ENCODE peak calls at places on chromosomes 16 and 17, in eight cellular contexts. V is HCT116; K is right lobe of liver; N is naive thymus-derived CD4-positive, alpha-beta T cell; J is prostate gland; F is small intestine; P is heart right ventricle; H is psoas muscle. A is an unnamed sample. For H3K9me3, the result is how much of the 10 kb centered on the place peaks cover.

GRCh38 chr16:57800213-57801097 is 1.8 kb downstream of the KIFC3 start:
- DNase-seq in P (no peak), H (no peak), F (peak), J (no peak), V (no peak), N (no peak), K (peak), A (peak)

GRCh38 chr17:81621494-81622230 is 15.2 kb downstream of the NPLOC4 start:
- DNase-seq in N (no peak), V (no peak), K (peak), P (no peak), F (no peak), H (no peak), J (no peak), A (no peak)

GRCh38 chr16:90008708-90009145 is 10.5 kb downstream of the DBNDD1 start:
- DNase-seq in P (no peak), H (no peak), V (no peak), K (no peak), N (peak), F (peak), J (no peak), A (no peak)

GRCh38 chr17:71412803-71413202 is 708.0 kb upstream of the SOX9 start:
- DNase-seq in V (peak), N (no peak), J (no peak), P (no peak), F (no peak), K (no peak), H (no peak), A (no peak)

GRCh38 chr17:41226051-41226450 is 397 bp upstream of the KRTAP9-2 start:
- DNase-seq in F (no peak), J (no peak), K (no peak), V (no peak), H (no peak), N (no peak), P (no peak), A (no peak)

GRCh38 chr17:63407741-63408330 is 38.3 kb downstream of the CYB561 start:
- DNase-seq in F (no peak), P (no peak), H (no peak), V (no peak), N (no peak), K (no peak), J (no peak), A (no peak)

GRCh38 chr17:36017799-36018198 is at the start of gene CCL23:
- DNase-seq in P (no peak), N (no peak), H (no peak), K (no peak), V (no peak), F (no peak), J (no peak), A (no peak)

GRCh38 chr17:43667506-43668438 is 6.0 kb upstream of the MEOX1 start:
- DNase-seq in F (no peak), V (no peak), J (no peak), N (no peak), K (no peak), P (no peak), H (no peak), A (no peak)

GRCh38 chr17:9959377-9959981 is 54.4 kb upstream of the RCVRN start:
- DNase-seq in P (peak), N (no peak), H (peak), V (peak), F (no peak), J (peak), K (peak), A (no peak)

GRCh38 chr17:35609831-35610230 is 22.7 kb downstream of the AP2B1 start:
- DNase-seq in J (no peak), F (no peak), N (no peak), P (no peak), H (no peak), V (no peak), K (no peak), A (no peak)

GRCh38 chr17:39174907-39175694 is 9.1 kb upstream of the ARL5C start:
- DNase-seq in J (peak), V (peak), H (peak), K (no peak), N (peak), F (peak), P (peak), A (peak)

GRCh38 chr16:69397821-69398521 is 12.2 kb upstream of the TERF2 start:
- DNase-seq in N (no peak), V (peak), H (no peak), K (no peak), P (no peak), J (no peak), F (peak), A (no peak)

GRCh38 chr16:1781758-1782407 is 488 bp downstream of the SPSB3 start:
- DNase-seq in P (peak), N (no peak), K (peak), J (no peak), V (no peak), F (peak), H (peak), A (no peak)

GRCh38 chr17:60749050-60749449 is 71.4 kb downstream of the BCAS3 start:
- DNase-seq in V (no peak), K (no peak), H (no peak), N (no peak), P (no peak), F (no peak), J (no peak), A (no peak)

GRCh38 chr17:50274142-50274944 is at the start of gene TMEM92:
- DNase-seq in V (peak), H (no peak), K (peak), F (peak), P (no peak), N (no peak), J (no peak), A (peak)

GRCh38 chr16:84448444-84448843 is 56.0 kb downstream of the MEAK7 start:
- DNase-seq in K (no peak), H (no peak), J (no peak), V (no peak), P (no peak), F (no peak), N (no peak), A (peak)

GRCh38 chr17:27778193-27778592 is 22.1 kb downstream of the NOS2 start:
- DNase-seq in N (no peak), P (no peak), J (no peak), F (no peak), H (no peak), K (no peak), V (no peak), A (no peak)

GRCh38 chr17:42518755-42519545 is 17.1 kb upstream of the NAGLU start:
- DNase-seq in F (peak), V (no peak), H (no peak), J (no peak), N (no peak), P (peak), K (no peak), A (no peak)

GRCh38 chr16:87723224-87723619 is 42.6 kb downstream of the KLHDC4 start:
- DNase-seq in H (peak), N (no peak), K (no peak), J (no peak), V (no peak), F (peak), P (peak), A (no peak)

GRCh38 chr16:17304124-17304813 is 166.5 kb downstream of the XYLT1 start:
- DNase-seq in F (peak), P (no peak), K (no peak), H (no peak), V (peak), N (no peak), J (peak), A (no peak)

GRCh38 chr17:7307686-7308624 is 527 bp downstream of the EIF5A start:
- DNase-seq in P (peak), H (peak), N (no peak), F (peak), J (no peak), V (no peak), K (peak), A (peak)

GRCh38 chr16:80993293-80993691 is 13.4 kb downstream of the CMC2 start:
- DNase-seq in N (no peak), V (no peak), P (no peak), F (no peak), H (no peak), J (no peak), K (no peak), A (no peak)

GRCh38 chr17:61253293-61253801 is 146.3 kb upstream of the TBX2 start:
- DNase-seq in H (peak), N (no peak), P (peak), V (no peak), J (no peak), F (no peak), K (no peak), A (no peak)

GRCh38 chr17:65885484-65885883 is 306.4 kb downstream of the CEP112 start:
- DNase-seq in F (no peak), J (no peak), H (no peak), V (no peak), K (no peak), P (no peak), N (no peak), A (no peak)

GRCh38 chr16:57689772-57690558 is 4.6 kb upstream of the DRC7 start:
- DNase-seq in F (no peak), P (no peak), H (no peak), V (no peak), J (no peak), K (no peak), N (peak), A (no peak)

GRCh38 chr17:57662021-57662420 is 83.1 kb downstream of the CCDC182 start:
- DNase-seq in H (no peak), K (no peak), V (no peak), J (no peak), F (no peak), N (no peak), P (no peak), A (no peak)

GRCh38 chr17:40330850-40331470 is 22.0 kb downstream of the RARA start:
- DNase-seq in F (no peak), H (no peak), K (no peak), P (peak), J (no peak), V (no peak), N (no peak), A (no peak)

GRCh38 chr17:17041018-17041521 is 1.2 kb upstream of the MPRIP start:
- DNase-seq in K (peak), H (peak), F (peak), J (no peak), V (no peak), P (no peak), N (no peak), A (peak)

GRCh38 chr16:59658572-59658971 is 924.5 kb upstream of the GOT2 start:
- DNase-seq in K (no peak), F (no peak), H (no peak), N (no peak), J (no peak), P (no peak), V (no peak), A (no peak)

GRCh38 chr16:46583036-46583435 is 38.1 kb downstream of the SHCBP1 start:
- DNase-seq in K (no peak), N (no peak), P (no peak), V (no peak), H (no peak), J (no peak), F (no peak), A (no peak)

GRCh38 chr17:63434951-63435571 is 11.0 kb downstream of the CYB561 start:
- DNase-seq in N (peak), J (peak), P (peak), H (peak), F (peak), K (peak), V (peak), A (peak)

GRCh38 chr17:61248399-61248798 is 151.2 kb upstream of the TBX2 start:
- DNase-seq in J (no peak), H (no peak), F (peak), K (no peak), P (no peak), N (no peak), V (no peak), A (no peak)

GRCh38 chr16:17196526-17196925 is 274.2 kb downstream of the XYLT1 start:
- DNase-seq in N (no peak), J (no peak), P (no peak), V (no peak), H (no peak), F (no peak), K (no peak), A (no peak)

GRCh38 chr16:57239089-57239488 is 6.0 kb upstream of the ARL2BP start:
- DNase-seq in H (no peak), F (no peak), K (no peak), N (no peak), V (no peak), J (no peak), P (no peak), A (no peak)

GRCh38 chr16:50505714-50506542 is 42.3 kb upstream of the NKD1 start:
- DNase-seq in F (no peak), V (no peak), N (no peak), J (no peak), K (no peak), P (no peak), H (no peak), A (no peak)

GRCh38 chr17:38619937-38620550 is 14.3 kb upstream of the SRCIN1 start:
- DNase-seq in H (no peak), P (no peak), F (no peak), J (no peak), V (no peak), K (no peak), N (no peak), A (no peak)

DNA sequence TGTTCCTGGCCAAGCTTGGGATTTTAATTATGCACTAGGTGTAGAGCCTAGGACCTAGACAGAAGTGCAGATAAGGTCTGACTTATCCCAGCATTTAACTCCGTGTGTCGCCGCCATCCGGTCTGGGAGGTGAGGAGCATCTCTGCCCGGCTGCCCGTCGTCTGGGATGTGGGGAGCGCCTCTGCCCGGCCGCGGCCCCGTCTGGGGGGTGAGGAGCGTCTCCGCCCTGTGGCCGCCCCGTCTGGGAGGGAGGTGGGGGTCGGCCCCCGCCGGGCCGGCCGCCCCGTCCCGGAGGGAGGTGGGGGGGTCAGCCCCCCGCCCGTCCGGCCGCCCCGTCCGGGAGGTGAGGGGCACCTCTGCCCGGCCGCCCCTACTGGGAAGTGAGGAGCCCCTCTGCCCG is 7.1 kb upstream of the B4GALNT2 start:
- DNase-seq in J (no peak), H (no peak), F (no peak), K (no peak), N (no peak), P (no peak), V (no peak), A (no peak)
- H3K9me3 ChIP-seq in J (under half), H (under half), F (under half), K (under half), N (under half), P (under half), V (under half), A (under half)

DNA sequence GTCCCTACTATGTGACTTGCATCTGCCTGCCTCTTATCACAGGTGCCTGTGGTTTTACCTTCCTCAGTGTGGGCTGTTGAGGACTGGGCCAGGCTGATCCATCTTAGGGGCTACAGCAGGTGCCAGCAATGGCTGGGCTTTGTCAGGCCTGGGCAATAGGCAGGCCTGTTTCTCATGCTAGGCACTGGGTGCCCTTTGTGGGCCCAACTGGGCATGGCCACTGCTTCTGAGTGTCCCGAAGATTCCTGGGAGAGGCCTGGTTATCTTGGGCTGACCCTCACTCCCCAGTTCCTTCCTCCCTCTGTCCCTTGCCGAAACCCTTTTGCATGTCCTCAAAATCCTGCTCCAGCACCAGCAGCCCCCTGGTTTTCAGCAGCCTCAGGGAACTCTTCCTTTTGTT is 1024.9 kb downstream of the KCNJ18 start:
- DNase-seq in F (no peak), H (no peak), V (no peak), J (no peak), K (no peak), P (no peak), N (no peak), A (no peak)
- H3K9me3 ChIP-seq in F (under half), H (under half), V (under half), J (under half), K (under half), P (under half), N (under half), A (under half)

GRCh38 chr17:69709441-69709840 is 294.9 kb downstream of the MAP2K6 start:
- DNase-seq in V (no peak), K (no peak), N (no peak), J (no peak), F (no peak), P (no peak), H (no peak), A (no peak)

GRCh38 chr17:69710926-69711325 is 296.4 kb downstream of the MAP2K6 start:
- DNase-seq in P (no peak), K (no peak), V (no peak), J (no peak), F (no peak), N (no peak), H (no peak), A (no peak)

GRCh38 chr17:69702078-69702477 is 287.6 kb downstream of the MAP2K6 start:
- DNase-seq in J (no peak), K (no peak), H (no peak), F (no peak), N (no peak), V (no peak), P (no peak), A (no peak)

GRCh38 chr17:69704935-69705334 is 290.4 kb downstream of the MAP2K6 start:
- DNase-seq in V (no peak), F (no peak), K (no peak), P (no peak), N (no peak), J (no peak), H (no peak), A (no peak)
- H3K9me3 ChIP-seq in V (under half), F (under half), K (under half), P (under half), N (under half), J (under half), H (under half), A (under half)

GRCh38 chr16:3413730-3414379 is 12.8 kb downstream of the ZNF174 start:
- DNase-seq in J (no peak), P (no peak), K (no peak), H (no peak), N (no peak), F (no peak), V (no peak), A (no peak)

GRCh38 chr16:3408561-3409197 is 7.7 kb downstream of the ZNF174 start:
- DNase-seq in K (no peak), N (no peak), J (no peak), H (no peak), F (no peak), V (no peak), P (no peak), A (no peak)
- H3K9me3 ChIP-seq in K (under half), N (under half), J (under half), H (half or more), F (under half), V (under half), P (half or more), A (half or more)

GRCh38 chr16:8583712-8584111 is 6.6 kb downstream of the TMEM114 start:
- DNase-seq in P (no peak), F (no peak), H (no peak), N (no peak), K (no peak), J (no peak), V (peak), A (no peak)

GRCh38 chr16:8579559-8579958 is 10.8 kb downstream of the TMEM114 start:
- DNase-seq in V (no peak), H (no peak), F (no peak), K (no peak), N (no peak), J (no peak), P (no peak), A (no peak)

GRCh38 chr16:8585942-8586341 is 4.4 kb downstream of the TMEM114 start:
- DNase-seq in J (no peak), P (no peak), K (no peak), H (no peak), N (no peak), F (no peak), V (no peak), A (no peak)

GRCh38 chr16:8581923-8582580 is 8.3 kb downstream of the TMEM114 start:
- DNase-seq in P (no peak), K (no peak), V (no peak), N (no peak), H (no peak), J (no peak), F (no peak), A (peak)

DNA sequence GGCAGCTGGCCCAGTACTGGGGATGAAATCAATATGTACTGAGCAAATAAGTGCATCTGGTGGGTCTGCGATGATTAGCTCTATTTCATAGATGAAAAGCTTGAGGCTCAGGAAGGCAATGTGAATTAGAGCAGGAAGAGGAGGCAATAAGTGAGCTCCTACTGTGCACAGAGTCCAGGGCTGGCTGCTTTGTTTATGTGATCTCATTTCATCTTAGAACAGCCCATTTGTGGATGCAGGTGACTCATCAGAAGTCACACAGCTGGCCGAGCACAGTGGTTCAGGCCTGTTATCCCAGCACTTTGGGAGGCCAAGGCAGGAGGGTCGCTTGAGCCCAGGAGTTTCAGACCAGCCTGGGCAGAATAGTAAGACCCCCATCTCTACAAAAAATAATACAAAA is 7.1 kb downstream of the TMEM114 start:
- DNase-seq in F (no peak), H (no peak), V (no peak), N (no peak), J (no peak), P (no peak), K (no peak), A (no peak)
- H3K9me3 ChIP-seq in F (under half), H (under half), V (under half), N (under half), J (under half), P (under half), K (under half), A (under half)

DNA sequence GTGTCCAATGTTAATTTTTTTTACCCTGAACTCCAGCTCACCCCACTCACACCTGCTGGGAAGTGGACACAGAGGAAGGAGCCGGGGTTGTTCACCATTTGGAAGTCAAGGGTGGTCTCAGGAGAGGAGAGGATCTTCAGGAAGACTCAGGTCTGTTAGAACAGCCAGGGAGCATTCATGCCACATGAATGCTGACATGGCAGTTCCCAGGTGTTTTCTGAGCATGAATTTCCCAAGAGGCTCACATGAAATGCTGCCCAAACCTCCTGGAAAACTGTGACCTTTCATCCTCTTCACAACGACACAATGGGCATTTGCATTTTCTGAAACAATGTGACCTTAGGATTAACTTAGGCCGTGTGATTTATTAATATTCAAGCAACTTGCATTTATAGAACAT is 2409.2 kb downstream of the TP53TG3F start:
- DNase-seq in V (no peak), N (no peak), P (no peak), K (no peak), H (no peak), F (no peak), J (no peak), A (no peak)
- H3K9me3 ChIP-seq in V (under half), N (under half), P (under half), K (under half), H (under half), F (under half), J (under half), A (under half)

GRCh38 chr17:78745407-78746088 is 36.5 kb downstream of the CYTH1 start:
- DNase-seq in K (no peak), V (no peak), N (peak), J (no peak), F (peak), P (no peak), H (no peak), A (no peak)

GRCh38 chr17:78747479-78747878 is 34.6 kb downstream of the CYTH1 start:
- DNase-seq in V (no peak), K (no peak), N (no peak), J (no peak), H (no peak), P (no peak), F (no peak), A (no peak)

GRCh38 chr17:78748048-78748729 is 33.9 kb downstream of the CYTH1 start:
- DNase-seq in P (no peak), V (no peak), N (no peak), F (no peak), K (no peak), J (no peak), H (no peak), A (peak)

GRCh38 chr17:78746949-78747269 is 35.2 kb downstream of the CYTH1 start:
- DNase-seq in N (no peak), J (no peak), F (no peak), K (no peak), P (no peak), V (no peak), H (no peak), A (no peak)

GRCh38 chr17:78746263-78746948 is 35.7 kb downstream of the CYTH1 start:
- DNase-seq in N (no peak), V (no peak), F (no peak), J (no peak), H (no peak), P (no peak), K (no peak), A (no peak)
- H3K9me3 ChIP-seq in N (under half), V (under half), F (under half), J (under half), H (under half), P (under half), K (under half), A (under half)